ENCODE peak calls at places on chromosomes 2 and 18, in six cellular contexts. Z is small intestine; E is A549; S is body of pancreas; D is naive thymus-derived CD4-positive, alpha-beta T cell; C is right cardiac atrium. P is an unnamed sample.

GRCh38 chr2:200708951-200709350 is 102.8 kb upstream of the BZW1 start:
- DNase-seq in C (no peak), D (no peak), S (no peak), Z (no peak), E (no peak), P (no peak)

GRCh38 chr2:66498597-66498910 is 63.6 kb downstream of the MEIS1 start:
- DNase-seq in D (no peak), C (no peak), E (no peak), S (no peak), Z (no peak), P (no peak)

GRCh38 chr18:55588001-55588875 is at the start of gene TCF4:
- DNase-seq in S (peak; percentile 55), D (peak; percentile 28), C (peak; percentile 60), E (peak; percentile 12), Z (peak; percentile 11), P (peak; percentile 36)

GRCh38 chr18:56662902-56663301 is 11.7 kb downstream of the WDR7 start:
- DNase-seq in C (no peak), Z (no peak), D (no peak), S (no peak), E (no peak), P (no peak)

GRCh38 chr2:36672199-36672598 is 24.3 kb upstream of the VIT start:
- DNase-seq in Z (no peak), E (no peak), S (no peak), D (no peak), C (no peak), P (no peak)

GRCh38 chr2:61177727-61178549 is 15.9 kb downstream of the C2orf74 start:
- DNase-seq in Z (peak; percentile 46), E (no peak), S (peak; percentile 37), C (peak; percentile 40), D (peak; percentile 43), P (peak; percentile 37)

GRCh38 chr18:14974088-14974487 is 226.1 kb downstream of the ANKRD30B start:
- DNase-seq in D (no peak), S (no peak), E (no peak), Z (no peak), C (no peak), P (no peak)

GRCh38 chr2:138421315-138421970 is 80.1 kb upstream of the SPOPL start:
- DNase-seq in C (no peak), D (no peak), E (peak; percentile 24), S (no peak), Z (no peak), P (no peak)

GRCh38 chr2:133599813-133600212 is 31.6 kb upstream of the NCKAP5 start:
- DNase-seq in E (no peak), S (no peak), Z (no peak), D (no peak), C (no peak), P (no peak)

GRCh38 chr2:223008936-223009335 is 43.1 kb upstream of the KCNE4 start:
- DNase-seq in Z (no peak), C (no peak), D (no peak), E (no peak), S (no peak), P (no peak)
- H3K27ac ChIP-seq in Z (no peak overlapping the region), C (no peak overlapping the region), D (no peak overlapping the region), E (no peak overlapping the region), S (no peak overlapping the region), P (no peak overlapping the region)

GRCh38 chr2:213125646-213126347 is 25.6 kb downstream of the IKZF2 start:
- DNase-seq in Z (no peak), E (no peak), D (no peak), C (no peak), S (no peak), P (no peak)

DNA sequence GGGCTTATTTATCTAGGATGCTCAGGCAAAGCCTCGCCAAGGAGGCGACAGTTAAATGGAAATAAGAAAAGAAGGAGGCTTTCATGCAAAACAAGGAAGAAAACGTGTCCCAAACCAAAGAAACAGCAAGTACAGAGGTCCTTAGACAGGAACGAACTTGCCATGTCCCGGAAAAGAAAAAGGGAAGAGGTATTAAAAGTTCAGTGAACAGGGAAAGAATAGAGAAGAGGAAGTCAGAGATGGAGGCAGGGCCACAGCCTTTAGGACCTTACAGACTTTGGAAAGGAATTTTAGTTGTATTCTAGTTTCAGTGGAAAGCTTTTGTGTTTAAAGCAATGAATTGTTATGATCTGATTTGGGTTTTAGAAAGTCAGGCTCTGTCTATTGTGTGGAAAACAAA is 22.1 kb downstream of the IKZF2 start:
- DNase-seq in S (no peak), Z (no peak), C (no peak), E (no peak), D (no peak), P (no peak)
- H3K27ac ChIP-seq in S (no peak overlapping the region), Z (no peak overlapping the region), C (no peak overlapping the region), E (no peak overlapping the region), D (no peak overlapping the region), P (peak overlapping the region; percentile 59)

GRCh38 chr2:231667096-231667427 is 41.3 kb upstream of the PTMA start:
- DNase-seq in Z (no peak), D (no peak), S (no peak), C (no peak), E (no peak), P (no peak)
- H3K27ac ChIP-seq in Z (peak overlapping the region; percentile 100), D (no peak overlapping the region), S (peak overlapping the region; percentile 99), C (peak overlapping the region; percentile 89), E (peak overlapping the region; percentile 97), P (peak overlapping the region; percentile 100)

DNA sequence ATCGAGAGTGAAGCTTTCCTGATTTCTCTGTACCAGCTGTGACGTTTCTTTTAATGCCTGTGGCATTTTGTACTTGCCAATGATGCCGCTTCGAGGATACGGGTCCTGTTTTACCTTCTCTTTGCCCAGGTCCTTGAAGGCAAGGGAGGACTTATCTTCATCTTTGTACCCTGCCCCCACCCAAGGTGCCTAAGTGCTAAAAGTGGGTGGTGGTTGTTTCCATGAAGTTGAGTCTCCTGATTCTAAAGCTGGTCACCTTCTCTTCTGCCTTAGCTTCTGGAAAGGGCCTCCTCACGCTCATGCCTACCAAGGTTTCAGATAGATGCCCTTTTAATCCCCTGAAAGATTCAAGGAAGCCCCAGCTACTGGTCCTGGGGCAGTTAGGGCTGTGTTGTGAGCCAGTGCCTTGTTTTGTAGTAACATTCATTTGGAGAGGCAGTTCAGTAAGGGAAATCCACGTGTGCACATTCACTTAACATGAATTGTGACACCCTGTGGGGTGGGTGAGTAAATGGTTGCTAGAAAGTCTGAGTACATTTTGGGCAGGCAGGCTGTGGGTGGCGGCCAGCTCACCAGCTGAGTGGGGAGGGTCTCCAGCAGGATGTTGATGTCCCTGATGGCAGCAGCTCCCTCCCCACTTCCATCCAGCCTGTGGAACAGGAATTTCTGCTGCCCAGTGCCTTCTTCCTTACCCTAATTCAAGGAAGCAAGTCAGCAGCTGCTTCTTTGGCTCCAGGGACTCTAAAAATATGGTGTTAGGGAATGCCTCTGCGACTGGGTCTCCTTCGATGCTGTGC is 6.2 kb downstream of the LBH start:
- DNase-seq in D (no peak), E (no peak), S (no peak), C (no peak), Z (no peak), P (no peak)
- H3K27ac ChIP-seq in D (peak overlapping the region; percentile 97), E (no peak overlapping the region), S (no peak overlapping the region), C (peak overlapping the region; percentile 28), Z (no peak overlapping the region), P (no peak overlapping the region)

DNA sequence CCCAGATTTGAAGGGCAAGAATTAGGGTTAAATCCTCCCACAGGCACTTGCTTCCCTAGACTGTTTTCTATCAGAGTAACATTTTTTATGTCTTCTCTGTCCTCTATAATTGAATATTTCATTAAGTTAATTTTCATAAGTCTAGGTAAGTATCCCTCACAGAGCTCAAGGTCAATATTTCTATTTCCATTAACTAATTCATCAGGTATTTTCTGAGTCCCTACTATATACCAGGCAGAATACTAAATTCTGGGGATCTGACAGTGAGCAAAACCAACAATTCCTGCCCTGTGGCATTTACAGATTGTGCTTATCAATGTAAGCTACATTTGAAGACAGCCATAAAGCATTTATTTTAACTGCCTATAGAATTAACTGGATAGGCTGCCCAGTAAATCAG is 86.4 kb upstream of the RBBP8 start:
- DNase-seq in S (no peak), C (no peak), Z (no peak), E (no peak), D (no peak), P (no peak)
- H3K27ac ChIP-seq in S (no peak overlapping the region), C (no peak overlapping the region), Z (no peak overlapping the region), E (no peak overlapping the region), D (no peak overlapping the region), P (no peak overlapping the region)